ENCODE peak calls at places on chromosomes 7 and 10, in six cellular contexts. P is mesendoderm; Q is Peyer's patch; R is CD4-positive, alpha-beta memory T cell; D is lower lobe of right lung; F is sigmoid colon. H is an unnamed sample.

GRCh38 chr7:44062180-44062902 is 3.0 kb downstream of the PGAM2 start:
- DNase-seq in P (no peak), Q (peak), R (no peak), D (peak), F (peak), H (no peak)

GRCh38 chr7:87416682-87417587 is 58.5 kb downstream of the ABCB4 start:
- DNase-seq in P (peak), Q (peak), R (peak), D (no peak), F (no peak), H (peak)

GRCh38 chr10:70584941-70585544 is 17.5 kb downstream of the PRF1 start:
- DNase-seq in P (peak), Q (peak), R (no peak), D (peak), F (peak), H (no peak)

GRCh38 chr10:117541909-117542705 is 439 bp upstream of the EMX2 start:
- DNase-seq in P (peak), Q (no peak), R (no peak), D (no peak), F (no peak), H (no peak)

GRCh38 chr10:58971806-58972491 is 204.5 kb upstream of the PHYHIPL start:
- DNase-seq in P (no peak), Q (no peak), R (no peak), D (no peak), F (no peak), H (no peak)

GRCh38 chr7:155974186-155974897 is 162.1 kb upstream of the SHH start:
- DNase-seq in P (no peak), Q (peak), R (no peak), D (no peak), F (peak), H (no peak)

GRCh38 chr7:30238721-30239441 is 45.5 kb upstream of the ZNRF2 start:
- DNase-seq in P (no peak), Q (no peak), R (no peak), D (peak), F (peak), H (no peak)

GRCh38 chr10:15712903-15713302 is 6.8 kb downstream of the ITGA8 start:
- DNase-seq in P (no peak), Q (no peak), R (no peak), D (no peak), F (no peak), H (no peak)

GRCh38 chr7:137469191-137469811 is 125.8 kb upstream of the PTN start:
- DNase-seq in P (no peak), Q (no peak), R (no peak), D (no peak), F (no peak), H (no peak)

GRCh38 chr7:44291733-44292395 is 33.5 kb downstream of the CAMK2B start:
- DNase-seq in P (no peak), Q (peak), R (no peak), D (no peak), F (no peak), H (no peak)

GRCh38 chr7:30750574-30751256 is 1.2 kb upstream of the INMT start:
- DNase-seq in P (no peak), Q (peak), R (no peak), D (peak), F (peak), H (no peak)

DNA sequence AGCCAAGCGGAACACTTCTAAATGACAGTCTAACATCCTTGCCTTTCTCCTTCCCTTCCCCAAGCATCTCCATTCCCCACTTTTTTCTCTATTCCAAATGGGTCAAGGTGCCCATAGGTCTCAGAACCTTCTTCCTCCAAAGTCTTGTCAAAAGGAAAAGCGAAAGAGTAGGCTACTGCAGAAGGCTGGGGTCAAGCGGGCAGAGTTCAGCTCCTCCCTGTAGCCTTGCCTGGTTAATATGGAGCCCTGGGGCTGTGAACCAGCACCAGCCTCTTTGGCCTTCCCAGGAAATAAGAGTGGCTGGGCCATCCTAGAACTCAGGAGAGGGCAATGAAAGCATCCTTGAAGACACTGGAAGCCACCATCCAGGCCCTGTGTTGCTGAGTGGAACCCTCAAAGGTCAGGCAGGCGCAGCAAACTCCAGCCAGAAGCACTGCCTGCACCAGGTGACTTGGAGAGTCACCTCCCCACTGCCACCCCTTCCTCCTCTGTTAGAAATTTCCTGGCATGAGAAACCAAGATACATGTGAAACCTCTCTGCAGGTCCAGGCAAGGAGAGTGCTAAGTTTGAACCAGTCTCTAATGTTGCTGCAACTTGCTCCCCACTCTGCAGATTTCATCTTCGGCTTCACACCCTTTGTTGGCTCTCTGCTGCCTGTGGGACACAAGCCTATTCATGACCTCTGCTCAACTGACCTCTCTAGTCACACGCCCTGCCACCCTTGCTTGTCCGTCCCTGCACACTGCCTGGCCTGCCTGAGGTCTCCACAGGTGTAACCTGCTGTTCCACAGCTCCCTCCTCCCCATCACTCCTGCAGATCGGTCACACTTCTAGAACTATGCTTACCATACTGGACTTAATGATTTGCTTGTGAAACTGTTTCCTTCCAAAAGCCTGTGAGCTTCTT is 74.9 kb downstream of the SH3PXD2A start:
- DNase-seq in P (no peak), Q (no peak), R (no peak), D (no peak), F (no peak), H (no peak)
- H3K27ac ChIP-seq in P (no peak), Q (peak), R (no peak), D (no peak), F (no peak), H (no peak)

DNA sequence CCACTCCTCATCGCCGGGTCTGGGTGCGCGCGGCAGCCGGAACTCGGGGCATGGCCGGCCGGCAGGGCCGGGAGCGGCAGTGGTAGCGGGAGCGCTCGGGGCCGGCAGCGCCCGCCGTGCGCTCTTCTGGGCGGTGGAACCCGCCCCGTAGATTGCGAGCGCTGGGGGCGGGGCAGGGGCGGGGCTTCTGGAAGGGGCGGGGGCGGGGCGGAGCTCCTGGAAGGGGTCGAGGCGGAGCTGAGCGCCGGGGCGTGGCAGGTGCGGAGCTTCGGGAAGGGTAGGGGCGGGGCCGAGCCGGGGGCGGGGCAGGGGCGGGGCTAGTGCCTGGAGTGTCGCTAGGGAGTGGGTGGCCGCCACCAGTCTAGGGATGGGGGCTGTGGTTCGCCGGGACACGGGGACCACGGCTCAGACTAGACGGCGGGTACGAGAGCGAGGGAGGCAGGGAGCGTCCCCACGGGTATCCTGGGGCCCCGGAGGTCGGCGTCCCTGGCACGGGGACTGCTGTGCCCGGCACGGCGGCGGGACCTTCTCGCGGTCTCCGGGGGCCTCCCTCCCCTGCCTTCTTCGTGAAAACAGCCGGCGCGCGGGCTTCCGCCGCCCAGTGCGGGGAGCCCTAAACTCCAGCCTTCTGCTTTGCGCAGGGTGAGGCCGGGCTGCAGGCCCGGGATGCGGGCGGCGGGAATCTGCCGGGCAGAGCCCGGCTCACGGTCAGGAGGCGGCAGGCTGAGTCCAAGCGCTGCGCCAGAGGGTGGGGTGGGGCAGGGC is at the start of gene STK32C:
- DNase-seq in P (peak), Q (peak), R (peak), D (peak), F (peak), H (peak)
- H3K27ac ChIP-seq in P (no peak), Q (peak), R (no peak), D (peak), F (peak), H (peak)

GRCh38 chr7:11193888-11194287 is 220.2 kb downstream of the PHF14 start:
- DNase-seq in P (peak), Q (no peak), R (no peak), D (no peak), F (no peak), H (no peak)
- H3K27ac ChIP-seq in P (peak), Q (no peak), R (no peak), D (peak), F (no peak), H (no peak)

DNA sequence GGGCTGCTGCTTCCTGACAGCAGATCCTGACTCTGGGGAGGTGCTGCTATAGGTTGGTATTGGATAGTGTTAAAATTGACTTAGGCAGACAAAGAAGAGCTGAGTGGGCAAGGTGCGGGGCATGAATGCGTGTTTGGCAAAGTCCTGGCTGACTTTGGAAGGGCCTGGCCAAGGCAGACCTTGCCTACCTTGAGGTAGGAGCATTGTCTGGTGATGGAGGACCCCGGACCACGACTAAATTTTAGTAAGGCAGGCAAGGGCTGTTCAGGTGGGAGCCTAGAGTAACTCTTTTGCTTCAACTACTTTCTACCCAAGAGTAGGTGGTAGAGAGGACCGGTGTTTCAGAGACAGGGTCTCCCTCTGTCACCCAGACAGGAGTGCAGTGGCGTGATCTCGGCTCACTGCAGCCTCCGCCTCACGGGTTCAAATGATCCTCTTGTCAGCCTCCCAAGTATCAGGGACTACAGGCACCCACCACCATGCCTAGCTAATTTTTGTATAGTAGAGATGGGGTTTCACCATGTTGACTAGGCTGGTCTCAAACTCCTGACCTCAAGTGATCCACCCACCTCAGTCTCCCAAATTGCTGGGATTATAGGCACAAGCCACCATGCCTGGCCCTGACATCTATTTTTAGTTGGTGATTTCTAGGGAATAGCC is 12.2 kb upstream of the LAT2 start:
- DNase-seq in P (no peak), Q (peak), R (no peak), D (no peak), F (no peak), H (no peak)
- H3K27ac ChIP-seq in P (no peak), Q (no peak), R (no peak), D (no peak), F (peak), H (no peak)

DNA sequence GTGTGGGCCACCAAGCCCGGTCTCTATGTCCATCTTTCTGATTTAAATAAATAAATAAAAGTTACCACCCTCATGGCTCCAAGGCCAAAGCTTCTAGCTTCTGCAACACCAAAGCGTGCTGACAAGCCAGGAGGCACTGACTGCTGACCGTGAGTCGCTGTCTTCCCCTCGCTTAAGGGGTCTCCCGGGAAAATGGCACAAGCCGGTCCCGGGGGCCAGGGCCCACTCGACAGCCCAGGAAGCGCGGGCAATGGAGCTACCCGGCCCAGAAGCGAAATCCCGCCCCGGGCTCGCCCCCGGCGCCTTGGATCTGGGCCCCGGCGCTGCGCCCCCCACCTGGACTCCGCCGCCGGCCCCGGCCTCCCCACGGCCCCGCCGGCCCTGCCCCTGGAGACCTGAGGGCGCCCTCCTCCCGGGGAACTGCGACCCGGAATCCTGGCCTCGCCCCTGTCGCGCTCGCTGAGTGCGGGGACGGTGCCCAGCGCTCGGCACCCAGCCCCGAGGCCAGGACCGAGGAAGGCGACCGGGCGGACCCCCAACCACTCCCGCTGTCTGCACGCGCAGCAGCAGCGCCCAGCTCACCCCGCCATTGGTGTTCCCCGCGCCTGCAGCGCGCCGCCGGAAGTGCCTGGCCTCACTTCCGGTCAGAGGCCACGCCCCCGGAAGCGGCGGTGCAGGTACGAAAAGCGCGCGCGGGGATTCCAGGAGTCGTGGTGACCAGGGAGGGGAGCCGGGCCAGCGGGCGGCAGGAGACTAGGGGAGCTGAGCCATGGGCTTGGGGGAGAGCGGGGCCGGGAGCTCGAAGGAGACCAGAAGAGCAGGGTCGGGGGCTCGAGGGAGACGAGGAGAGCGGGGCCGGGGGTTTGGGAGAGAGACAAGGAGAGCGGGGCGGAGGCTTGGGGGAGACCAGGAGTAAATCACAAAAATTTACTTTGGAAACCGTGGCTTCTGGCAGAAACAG is at the start of the genes MRM2 and NUDT1:
- DNase-seq in P (peak), Q (peak), R (peak), D (peak), F (peak), H (peak)
- H3K27ac ChIP-seq in P (no peak), Q (peak), R (peak), D (peak), F (peak), H (peak)

GRCh38 chr10:6191147-6191546 is 11.6 kb upstream of the PFKFB3 start:
- DNase-seq in P (no peak), Q (no peak), R (no peak), D (no peak), F (no peak), H (no peak)
- H3K27ac ChIP-seq in P (no peak), Q (peak), R (no peak), D (no peak), F (peak), H (peak)

DNA sequence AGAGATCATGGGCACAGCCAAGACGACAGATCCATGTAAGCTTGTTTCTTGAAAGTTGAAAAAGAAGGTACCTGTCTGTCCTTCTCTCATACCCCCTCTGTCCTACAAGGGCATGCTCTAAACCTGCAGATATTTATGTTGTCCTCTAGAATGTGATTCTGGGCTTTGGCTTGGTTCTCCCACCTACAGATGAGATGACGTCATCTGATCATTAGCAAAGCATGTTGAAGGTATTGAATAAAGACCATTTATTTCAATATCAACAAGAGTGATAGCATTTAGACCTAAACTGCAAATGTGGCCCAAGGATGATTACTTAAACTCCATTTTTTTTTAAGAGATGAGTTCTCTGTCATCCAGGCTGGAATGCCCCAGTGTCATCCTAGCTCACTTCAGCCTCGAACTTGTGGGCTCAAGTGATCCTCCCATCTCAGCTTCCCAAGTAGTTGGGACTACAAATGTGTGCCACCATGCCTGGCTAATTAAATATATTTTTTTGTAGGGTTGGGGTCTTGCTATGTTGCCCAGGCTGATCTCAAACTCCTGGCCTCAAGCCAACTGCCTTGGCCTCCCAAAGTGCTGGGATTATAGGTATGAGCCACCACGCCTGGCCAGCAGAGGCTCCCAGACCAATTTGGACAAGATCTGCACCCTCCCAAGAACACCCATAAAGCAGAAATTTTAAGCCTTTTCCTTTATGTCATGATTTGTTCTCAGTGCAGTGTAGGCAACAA is 184.2 kb downstream of the PRPF18 start:
- DNase-seq in P (no peak), Q (no peak), R (no peak), D (no peak), F (no peak), H (no peak)
- H3K27ac ChIP-seq in P (no peak), Q (no peak), R (no peak), D (no peak), F (no peak), H (no peak)

DNA sequence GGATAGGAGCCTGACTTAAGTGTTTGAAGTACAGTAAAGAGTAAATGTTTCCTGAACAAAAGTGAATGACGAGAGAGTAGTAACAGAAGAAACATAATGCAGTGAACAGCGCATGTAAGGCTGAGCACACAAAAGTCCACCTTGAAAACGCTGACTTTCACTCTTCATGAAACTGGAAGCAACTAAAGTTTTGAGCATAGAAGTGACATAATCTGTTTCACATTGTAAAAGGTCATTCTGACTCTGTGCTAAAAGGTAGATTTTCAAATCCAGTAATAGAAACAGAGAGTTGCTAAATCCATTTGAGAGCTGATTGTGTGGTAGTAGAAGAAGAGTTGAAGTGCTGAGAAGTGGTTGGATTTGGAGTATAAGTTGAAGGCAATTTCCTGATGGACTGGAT is 1037.0 kb downstream of the CNTNAP2 start:
- DNase-seq in P (no peak), Q (no peak), R (no peak), D (no peak), F (no peak), H (no peak)
- H3K27ac ChIP-seq in P (no peak), Q (no peak), R (no peak), D (no peak), F (no peak), H (no peak)